ENCODE peak calls at places on chromosomes 16 and 17, in eight cellular contexts. X is Kasumi-1; P is iris pigment epithelial cell; I is effector CD4-positive, alpha-beta T cell; H is naive thymus-derived CD8-positive, alpha-beta T cell; S is NCI-H2081; E is fibroblast of the aortic adventitia; D is stimulated activated CD4-positive, alpha-beta T cell treated with anti-CD3 and anti-CD28 coated beads, TNF-alpha, amount 100 ng/mL, for 4 hours. C is an unnamed sample.
A peak's percentile ranks its signal among the peaks of the same experiment; 100 is the strongest.

GRCh38 chr17:16923904-16924700 is 47.8 kb downstream of the TNFRSF13B start:
- DNase-seq in S (no peak), D (no peak), X (no peak), P (no peak), I (no peak), E (no peak), H (no peak), C (no peak)

GRCh38 chr17:76843703-76844484 is 24.3 kb upstream of the MGAT5B start:
- DNase-seq in E (no peak), X (no peak), H (no peak), D (no peak), I (no peak), P (no peak), S (no peak), C (no peak)

GRCh38 chr17:37110012-37110701 is 161.4 kb downstream of the AATF start:
- DNase-seq in H (no peak), P (no peak), I (no peak), S (no peak), X (no peak), E (no peak), D (no peak), C (no peak)

GRCh38 chr17:79039171-79039570 is 15.2 kb downstream of the C1QTNF1 start:
- DNase-seq in P (no peak), X (no peak), S (no peak), H (peak; percentile 32), E (no peak), I (no peak), D (no peak), C (no peak)

GRCh38 chr17:49616086-49616485 is 40.4 kb downstream of the NXPH3 start:
- DNase-seq in X (no peak), E (peak; percentile 32), H (no peak), D (no peak), P (no peak), I (no peak), S (no peak), C (no peak)

GRCh38 chr16:79096246-79096645 is 504.3 kb downstream of the MAF start:
- DNase-seq in H (no peak), S (no peak), D (no peak), E (no peak), P (no peak), I (no peak), X (no peak), C (no peak)

GRCh38 chr16:8928467-8928957 is 35.2 kb downstream of the USP7 start:
- DNase-seq in H (no peak), E (no peak), X (no peak), D (no peak), S (no peak), I (no peak), P (peak; percentile 47), C (no peak)

GRCh38 chr17:39283896-39284295 is 58.2 kb upstream of the STAC2 start:
- DNase-seq in E (peak; percentile 47), P (peak; percentile 38), S (no peak), I (no peak), H (no peak), D (no peak), X (no peak), C (no peak)

GRCh38 chr17:83182620-83183063 is 103.2 kb downstream of the METRNL start:
- DNase-seq in H (peak; percentile 50), X (no peak), D (no peak), S (no peak), E (no peak), P (no peak), I (no peak), C (no peak)